ENCODE peak calls at places on chromosomes 6 and 20, in five cellular contexts. I, A, P, M and Q are unnamed samples.

GRCh38 chr6:33779895-33780294 is 9.0 kb downstream of the LEMD2 start:
- DNase-seq in I (no peak), A (no peak), P (no peak), M (no peak), Q (no peak)

GRCh38 chr20:57129303-57129702 is 137.1 kb downstream of the BMP7 start:
- DNase-seq in I (no peak), A (no peak), P (no peak), M (no peak), Q (no peak)

GRCh38 chr6:35047265-35048011 is 93.7 kb downstream of the TCP11 start:
- DNase-seq in I (no peak), A (no peak), P (no peak), M (no peak), Q (peak; percentile 71)

GRCh38 chr6:136090929-136091328 is 159.2 kb downstream of the MTFR2 start:
- DNase-seq in I (no peak), A (no peak), P (no peak), M (no peak), Q (no peak)

GRCh38 chr6:113630738-113631535 is 226.2 kb upstream of the MARCKS start:
- DNase-seq in I (no peak), A (no peak), P (no peak), M (no peak), Q (no peak)

GRCh38 chr6:106163446-106163965 is 77.4 kb downstream of the PRDM1 start:
- DNase-seq in I (no peak), A (peak; percentile 12), P (peak; percentile 19), M (no peak), Q (no peak)

GRCh38 chr6:12440981-12441380 is 150.8 kb downstream of the EDN1 start:
- DNase-seq in I (no peak), A (no peak), P (no peak), M (no peak), Q (no peak)

GRCh38 chr6:34301408-34301807 is 52.6 kb upstream of the SMIM29 start:
- DNase-seq in I (no peak), A (peak; percentile 85), P (peak; percentile 63), M (no peak), Q (peak; percentile 74)

GRCh38 chr6:155201461-155202226 is 62.2 kb upstream of the CLDN20 start:
- DNase-seq in I (no peak), A (no peak), P (no peak), M (peak; percentile 28), Q (no peak)

GRCh38 chr6:157946865-157947532 is 34.7 kb upstream of the SYNJ2 start:
- DNase-seq in I (peak; percentile 89), A (no peak), P (no peak), M (no peak), Q (no peak)

GRCh38 chr20:11965602-11966001 is 47.9 kb downstream of the BTBD3 start:
- DNase-seq in I (no peak), A (no peak), P (no peak), M (no peak), Q (no peak)

GRCh38 chr20:47262365-47263013 is 94.0 kb downstream of the ZMYND8 start:
- DNase-seq in I (no peak), A (no peak), P (no peak), M (no peak), Q (no peak)

GRCh38 chr6:157253699-157254098 is 69.6 kb downstream of the TMEM242 start:
- DNase-seq in I (no peak), A (no peak), P (no peak), M (no peak), Q (no peak)

GRCh38 chr6:101302593-101302992 is 90.9 kb upstream of the GRIK2 start:
- DNase-seq in I (no peak), A (no peak), P (no peak), M (peak; percentile 21), Q (no peak)

GRCh38 chr20:10322073-10323012 is 103.7 kb downstream of the SNAP25 start:
- DNase-seq in I (no peak), A (no peak), P (no peak), M (no peak), Q (no peak)

GRCh38 chr20:41173161-41173721 is 35.9 kb downstream of the PLCG1 start:
- DNase-seq in I (peak; percentile 98), A (peak; percentile 86), P (peak; percentile 92), M (peak; percentile 18), Q (peak; percentile 95)

GRCh38 chr6:53581161-53581560 is 36.3 kb upstream of the GCLC start:
- DNase-seq in I (no peak), A (no peak), P (peak; percentile 35), M (no peak), Q (no peak)

DNA sequence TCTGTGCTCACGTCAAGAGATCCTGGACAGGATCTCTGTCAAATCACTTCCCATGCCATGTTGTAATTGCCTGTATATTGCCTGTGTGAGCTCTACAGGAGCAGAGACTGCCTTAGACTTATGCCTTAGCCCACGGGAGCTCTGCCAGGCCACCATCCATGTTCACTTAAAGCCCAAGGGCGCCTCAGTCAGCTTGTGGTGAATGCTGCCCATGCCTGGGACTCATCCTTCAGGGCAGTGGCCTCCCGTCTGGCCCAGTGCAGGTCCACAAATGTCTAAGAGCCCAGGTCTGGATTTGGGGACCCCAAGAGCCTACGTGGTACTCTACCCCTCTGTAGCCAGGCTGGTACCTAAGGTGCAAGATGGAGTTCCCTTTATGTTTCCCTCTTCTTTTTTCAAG is 22.4 kb upstream of the BPIFA2 start:
- DNase-seq in I (no peak), A (no peak), P (no peak), M (no peak), Q (no peak)
- H3K36me3 ChIP-seq in I (no peaks in the 10 kb centered on the region), A (no peaks in the 10 kb centered on the region), P (no peaks in the 10 kb centered on the region), M (no peaks in the 10 kb centered on the region), Q (no peaks in the 10 kb centered on the region)

GRCh38 chr20:62387219-62387913 is 463 bp downstream of the RPS21 start:
- DNase-seq in I (no peak), A (no peak), P (no peak), M (no peak), Q (no peak)
- TF ChIP-seq POLR2A in I (no peak), A (no peak), P (no peak), M (no peak), Q (no peak)

GRCh38 chr6:42834056-42834455 is 45.4 kb upstream of the RPL7L1 start:
- DNase-seq in I (no peak), A (no peak), P (no peak), M (no peak), Q (no peak)

GRCh38 chr6:42829561-42830092 is 47.8 kb downstream of the BICRAL start:
- DNase-seq in I (no peak), A (no peak), P (no peak), M (no peak), Q (no peak)

DNA sequence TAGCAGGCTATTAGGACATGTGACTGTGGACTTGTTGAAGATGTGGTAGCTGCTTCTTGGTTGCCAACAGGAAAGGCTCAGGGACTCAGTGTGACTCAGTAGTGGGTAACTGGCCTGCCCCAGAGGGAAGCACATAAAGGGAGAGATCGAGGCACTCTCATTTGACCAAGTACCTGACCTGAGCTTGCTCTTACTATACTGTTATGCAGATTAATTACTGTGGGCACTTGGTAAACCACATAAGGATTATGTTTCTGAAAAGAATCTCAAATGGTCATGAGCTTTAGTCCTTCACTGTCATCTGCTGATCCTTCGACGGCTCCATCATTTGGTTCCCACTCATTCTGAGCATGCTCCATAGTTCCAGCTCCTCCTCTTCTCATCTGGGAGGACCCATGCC is 48.2 kb upstream of the RPL7L1 start:
- DNase-seq in I (no peak), A (no peak), P (no peak), M (no peak), Q (no peak)
- H3K36me3 ChIP-seq in I (peaks cover 81% of the 10 kb centered on the region), A (no peaks in the 10 kb centered on the region), P (no peaks in the 10 kb centered on the region), M (peaks cover 13% of the 10 kb centered on the region), Q (peaks cover 75% of the 10 kb centered on the region)

DNA sequence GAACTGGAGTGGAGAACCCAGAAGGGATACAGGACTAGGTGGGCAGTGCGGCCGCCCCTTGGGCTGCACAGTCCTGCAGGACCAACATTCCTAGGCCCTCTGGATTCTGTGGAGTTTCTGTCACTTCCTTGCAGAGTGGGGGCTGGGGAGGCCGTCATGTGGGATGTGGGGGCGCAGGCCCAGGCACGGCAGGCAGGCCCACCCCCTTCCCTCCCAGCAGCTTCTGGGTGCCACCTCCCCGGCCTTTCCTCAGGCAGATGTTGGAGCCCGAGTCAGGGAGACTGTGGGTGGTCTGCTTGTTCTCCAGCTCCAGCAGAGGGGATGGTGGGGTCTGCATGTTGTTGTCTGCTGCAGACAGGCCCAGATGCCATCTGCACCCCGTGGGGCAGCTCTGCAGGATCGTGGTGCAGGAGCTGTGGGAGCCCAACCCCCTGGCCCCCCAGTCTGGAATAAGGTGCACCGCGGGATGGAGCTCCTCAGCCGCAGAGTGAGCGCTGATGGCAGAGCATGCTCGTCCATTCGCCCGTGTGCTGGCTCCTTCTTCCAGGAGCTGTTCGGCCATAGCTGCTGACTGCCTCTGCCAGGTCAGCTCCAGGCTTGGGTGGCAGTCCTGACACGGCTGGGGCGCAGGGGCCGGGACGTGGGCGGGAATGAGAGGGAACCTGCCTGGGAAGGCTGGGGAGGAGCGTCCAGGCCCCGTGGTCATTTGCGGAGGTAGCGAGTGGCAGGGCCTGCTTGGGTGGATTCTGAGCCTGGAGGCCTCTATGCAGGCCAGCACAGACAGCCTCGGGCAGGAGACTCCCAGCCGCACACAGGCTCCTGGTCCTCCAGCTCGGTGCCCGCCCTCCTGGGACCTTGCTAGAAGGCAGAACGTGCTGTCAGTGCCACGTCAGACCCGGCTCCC is 18.1 kb downstream of the SLC17A9 start:
- DNase-seq in I (no peak), A (no peak), P (no peak), M (no peak), Q (no peak)
- TF ChIP-seq POLR2A in I (no peak), A (no peak), P (no peak), M (no peak), Q (no peak)

GRCh38 chr6:89859744-89860143 is 30.1 kb downstream of the CASP8AP2 start:
- DNase-seq in I (no peak), A (no peak), P (no peak), M (no peak), Q (no peak)
- H3K36me3 ChIP-seq in I (peaks cover 100% of the 10 kb centered on the region), A (no peaks in the 10 kb centered on the region), P (no peaks in the 10 kb centered on the region), M (peaks cover 52% of the 10 kb centered on the region), Q (peaks cover 100% of the 10 kb centered on the region)

GRCh38 chr6:109455161-109455501 is 441 bp downstream of the MICAL1 start:
- DNase-seq in I (no peak), A (no peak), P (no peak), M (no peak), Q (no peak)
- TF ChIP-seq POLR2A in I (no peak), A (no peak), P (no peak), M (no peak), Q (no peak)